ENCODE peak calls at places on chromosomes 5 and 9, in six cellular contexts. One of them, this sample, is unnamed.
A peak's percentile ranks its signal among the peaks of the same experiment; 100 is the strongest.

GRCh38 chr9:6712041-6712440 is 45.7 kb upstream of the KDM4C start:
- DNase-seq in GM04503: no peak
- DNase-seq in activated CD4-positive, alpha-beta T cell treated with anti-CD3 and anti-CD28 coated beads for 48 hours: no peak
- DNase-seq in SHP77: no peak
- DNase-seq in left cardiac atrium: no peak
- DNase-seq in CD4-positive, CD25-positive, alpha-beta regulatory T cell: no peak
- DNase-seq in this sample: no peak

GRCh38 chr9:20209421-20210340 is 412.6 kb downstream of the MLLT3 start:
- DNase-seq in GM04503: no peak
- DNase-seq in activated CD4-positive, alpha-beta T cell treated with anti-CD3 and anti-CD28 coated beads for 48 hours: peak; percentile 71
- DNase-seq in SHP77: no peak
- DNase-seq in left cardiac atrium: no peak
- DNase-seq in CD4-positive, CD25-positive, alpha-beta regulatory T cell: peak; percentile 97
- DNase-seq in this sample: no peak

GRCh38 chr9:123002754-123003153 is 30.7 kb upstream of the GPR21 start:
- DNase-seq in GM04503: no peak
- DNase-seq in activated CD4-positive, alpha-beta T cell treated with anti-CD3 and anti-CD28 coated beads for 48 hours: no peak
- DNase-seq in SHP77: no peak
- DNase-seq in left cardiac atrium: no peak
- DNase-seq in CD4-positive, CD25-positive, alpha-beta regulatory T cell: no peak
- DNase-seq in this sample: no peak

GRCh38 chr9:28598396-28598795 is 1025.1 kb upstream of the C9orf72 start:
- DNase-seq in GM04503: no peak
- DNase-seq in activated CD4-positive, alpha-beta T cell treated with anti-CD3 and anti-CD28 coated beads for 48 hours: no peak
- DNase-seq in SHP77: no peak
- DNase-seq in left cardiac atrium: no peak
- DNase-seq in CD4-positive, CD25-positive, alpha-beta regulatory T cell: no peak
- DNase-seq in this sample: no peak

GRCh38 chr5:123444016-123444415 is 20.8 kb upstream of the CEP120 start:
- DNase-seq in GM04503: no peak
- DNase-seq in activated CD4-positive, alpha-beta T cell treated with anti-CD3 and anti-CD28 coated beads for 48 hours: no peak
- DNase-seq in SHP77: no peak
- DNase-seq in left cardiac atrium: no peak
- DNase-seq in CD4-positive, CD25-positive, alpha-beta regulatory T cell: no peak
- DNase-seq in this sample: peak; percentile 47

GRCh38 chr5:13278148-13278547 is 666.3 kb downstream of the DNAH5 start:
- DNase-seq in GM04503: no peak
- DNase-seq in activated CD4-positive, alpha-beta T cell treated with anti-CD3 and anti-CD28 coated beads for 48 hours: no peak
- DNase-seq in SHP77: peak; percentile 9
- DNase-seq in left cardiac atrium: no peak
- DNase-seq in CD4-positive, CD25-positive, alpha-beta regulatory T cell: no peak
- DNase-seq in this sample: peak; percentile 11

GRCh38 chr9:21812945-21813568 is 10.6 kb downstream of the MTAP start:
- DNase-seq in GM04503: no peak
- DNase-seq in activated CD4-positive, alpha-beta T cell treated with anti-CD3 and anti-CD28 coated beads for 48 hours: peak; percentile 76
- DNase-seq in SHP77: peak; percentile 33
- DNase-seq in left cardiac atrium: peak; percentile 64
- DNase-seq in CD4-positive, CD25-positive, alpha-beta regulatory T cell: peak; percentile 73
- DNase-seq in this sample: no peak

GRCh38 chr9:113992276-113992951 is 85.7 kb downstream of the AMBP start:
- DNase-seq in GM04503: no peak
- DNase-seq in activated CD4-positive, alpha-beta T cell treated with anti-CD3 and anti-CD28 coated beads for 48 hours: no peak
- DNase-seq in SHP77: peak; percentile 53
- DNase-seq in left cardiac atrium: peak; percentile 72
- DNase-seq in CD4-positive, CD25-positive, alpha-beta regulatory T cell: no peak
- DNase-seq in this sample: no peak

GRCh38 chr9:120648581-120648980 is 65.7 kb downstream of the MEGF9 start:
- DNase-seq in GM04503: no peak
- DNase-seq in activated CD4-positive, alpha-beta T cell treated with anti-CD3 and anti-CD28 coated beads for 48 hours: no peak
- DNase-seq in SHP77: no peak
- DNase-seq in left cardiac atrium: no peak
- DNase-seq in CD4-positive, CD25-positive, alpha-beta regulatory T cell: no peak
- DNase-seq in this sample: no peak

GRCh38 chr5:168427224-168427623 is 59.0 kb upstream of the RARS1 start:
- DNase-seq in GM04503: no peak
- DNase-seq in activated CD4-positive, alpha-beta T cell treated with anti-CD3 and anti-CD28 coated beads for 48 hours: no peak
- DNase-seq in SHP77: no peak
- DNase-seq in left cardiac atrium: no peak
- DNase-seq in CD4-positive, CD25-positive, alpha-beta regulatory T cell: no peak
- DNase-seq in this sample: no peak

GRCh38 chr5:177576169-177576568 is 15.8 kb upstream of the TMED9 start:
- DNase-seq in GM04503: no peak
- DNase-seq in activated CD4-positive, alpha-beta T cell treated with anti-CD3 and anti-CD28 coated beads for 48 hours: no peak
- DNase-seq in SHP77: peak; percentile 59
- DNase-seq in left cardiac atrium: no peak
- DNase-seq in CD4-positive, CD25-positive, alpha-beta regulatory T cell: no peak
- DNase-seq in this sample: no peak

GRCh38 chr5:83055166-83055565 is 22.0 kb downstream of the TMEM167A start:
- DNase-seq in GM04503: no peak
- DNase-seq in activated CD4-positive, alpha-beta T cell treated with anti-CD3 and anti-CD28 coated beads for 48 hours: no peak
- DNase-seq in SHP77: no peak
- DNase-seq in left cardiac atrium: no peak
- DNase-seq in CD4-positive, CD25-positive, alpha-beta regulatory T cell: no peak
- DNase-seq in this sample: no peak

GRCh38 chr5:16510123-16510522 is 44.5 kb upstream of the ZNF622 start:
- DNase-seq in GM04503: no peak
- DNase-seq in activated CD4-positive, alpha-beta T cell treated with anti-CD3 and anti-CD28 coated beads for 48 hours: no peak
- DNase-seq in SHP77: no peak
- DNase-seq in left cardiac atrium: no peak
- DNase-seq in CD4-positive, CD25-positive, alpha-beta regulatory T cell: no peak
- DNase-seq in this sample: no peak

GRCh38 chr9:91037511-91038482 is 236.2 kb downstream of the SYK start:
- DNase-seq in GM04503: peak; percentile 68
- DNase-seq in activated CD4-positive, alpha-beta T cell treated with anti-CD3 and anti-CD28 coated beads for 48 hours: peak; percentile 47
- DNase-seq in SHP77: peak; percentile 14
- DNase-seq in left cardiac atrium: peak; percentile 64
- DNase-seq in CD4-positive, CD25-positive, alpha-beta regulatory T cell: no peak
- DNase-seq in this sample: peak; percentile 23

GRCh38 chr9:76571288-76572204 is 112.6 kb downstream of the GCNT1 start:
- DNase-seq in GM04503: no peak
- DNase-seq in activated CD4-positive, alpha-beta T cell treated with anti-CD3 and anti-CD28 coated beads for 48 hours: peak; percentile 15
- DNase-seq in SHP77: no peak
- DNase-seq in left cardiac atrium: peak; percentile 24
- DNase-seq in CD4-positive, CD25-positive, alpha-beta regulatory T cell: peak; percentile 16
- DNase-seq in this sample: peak; percentile 11

GRCh38 chr5:8908055-8908683 is 637.7 kb downstream of the SEMA5A start:
- DNase-seq in GM04503: no peak
- DNase-seq in activated CD4-positive, alpha-beta T cell treated with anti-CD3 and anti-CD28 coated beads for 48 hours: peak; percentile 48
- DNase-seq in SHP77: peak; percentile 25
- DNase-seq in left cardiac atrium: peak; percentile 24
- DNase-seq in CD4-positive, CD25-positive, alpha-beta regulatory T cell: peak; percentile 10
- DNase-seq in this sample: peak; percentile 45

GRCh38 chr9:86488794-86489193 is 134.6 kb upstream of the TUT7 start:
- DNase-seq in GM04503: no peak
- DNase-seq in activated CD4-positive, alpha-beta T cell treated with anti-CD3 and anti-CD28 coated beads for 48 hours: no peak
- DNase-seq in SHP77: no peak
- DNase-seq in left cardiac atrium: no peak
- DNase-seq in CD4-positive, CD25-positive, alpha-beta regulatory T cell: no peak
- DNase-seq in this sample: no peak

GRCh38 chr5:60346391-60346790 is 353.6 kb downstream of the DEPDC1B start:
- DNase-seq in GM04503: no peak
- DNase-seq in activated CD4-positive, alpha-beta T cell treated with anti-CD3 and anti-CD28 coated beads for 48 hours: no peak
- DNase-seq in SHP77: no peak
- DNase-seq in left cardiac atrium: no peak
- DNase-seq in CD4-positive, CD25-positive, alpha-beta regulatory T cell: no peak
- DNase-seq in this sample: no peak

GRCh38 chr9:103681435-103681834 is 412.7 kb upstream of the SMC2 start:
- DNase-seq in GM04503: no peak
- DNase-seq in activated CD4-positive, alpha-beta T cell treated with anti-CD3 and anti-CD28 coated beads for 48 hours: no peak
- DNase-seq in SHP77: no peak
- DNase-seq in left cardiac atrium: no peak
- DNase-seq in CD4-positive, CD25-positive, alpha-beta regulatory T cell: no peak
- DNase-seq in this sample: no peak

GRCh38 chr9:20729545-20729944 is 45.5 kb downstream of the FOCAD start:
- DNase-seq in GM04503: peak; percentile 18
- DNase-seq in activated CD4-positive, alpha-beta T cell treated with anti-CD3 and anti-CD28 coated beads for 48 hours: no peak
- DNase-seq in SHP77: no peak
- DNase-seq in left cardiac atrium: no peak
- DNase-seq in CD4-positive, CD25-positive, alpha-beta regulatory T cell: no peak
- DNase-seq in this sample: no peak

GRCh38 chr9:133370680-133371079 is 5.2 kb downstream of the SURF4 start:
- DNase-seq in GM04503: no peak
- DNase-seq in activated CD4-positive, alpha-beta T cell treated with anti-CD3 and anti-CD28 coated beads for 48 hours: peak; percentile 46
- DNase-seq in SHP77: no peak
- DNase-seq in left cardiac atrium: no peak
- DNase-seq in CD4-positive, CD25-positive, alpha-beta regulatory T cell: peak; percentile 90
- DNase-seq in this sample: no peak

GRCh38 chr5:134503088-134503936 is 22.2 kb upstream of the JADE2 start:
- DNase-seq in GM04503: peak; percentile 95
- DNase-seq in activated CD4-positive, alpha-beta T cell treated with anti-CD3 and anti-CD28 coated beads for 48 hours: peak; percentile 85
- DNase-seq in SHP77: peak; percentile 39
- DNase-seq in left cardiac atrium: peak; percentile 88
- DNase-seq in CD4-positive, CD25-positive, alpha-beta regulatory T cell: peak; percentile 82
- DNase-seq in this sample: peak; percentile 97

This sample was measured in ACHN.